ENCODE peak calls at places on chromosome 5, in six cellular contexts. V, J, Q, X, T and B are unnamed samples.

GRCh38 chr5:19104963-19105362 is 883.0 kb downstream of the CDH18 start:
- DNase-seq in V (no peak), T (no peak), J (no peak), X (no peak), Q (no peak), B (no peak)

GRCh38 chr5:126395198-126395597 is 28.0 kb upstream of the GRAMD2B start:
- DNase-seq in Q (no peak), J (no peak), T (no peak), X (no peak), V (no peak), B (no peak)

GRCh38 chr5:73766902-73767301 is 140.9 kb downstream of the ARHGEF28 start:
- DNase-seq in Q (no peak), X (no peak), V (no peak), J (no peak), T (no peak), B (no peak)

GRCh38 chr5:97400537-97400936 is 217.5 kb upstream of the RIOK2 start:
- DNase-seq in T (peak), V (no peak), J (no peak), X (no peak), Q (peak), B (peak)

GRCh38 chr5:119943148-119943547 is 313.8 kb downstream of the FAM170A start:
- DNase-seq in X (no peak), T (no peak), J (peak), Q (no peak), V (no peak), B (no peak)

GRCh38 chr5:130836729-130837660 is 328.1 kb downstream of the HINT1 start:
- DNase-seq in Q (no peak), V (no peak), J (peak), X (peak), T (no peak), B (no peak)

GRCh38 chr5:134567651-134568338 is 42.3 kb downstream of the JADE2 start:
- DNase-seq in Q (no peak), J (peak), T (no peak), X (no peak), V (no peak), B (no peak)

GRCh38 chr5:96692436-96692835 is 30.3 kb downstream of the CAST start:
- DNase-seq in Q (no peak), X (no peak), T (no peak), J (no peak), V (no peak), B (no peak)

GRCh38 chr5:179817071-179817840 is 3.4 kb upstream of the SQSTM1 start:
- DNase-seq in Q (peak), X (no peak), J (no peak), V (no peak), T (no peak), B (no peak)

GRCh38 chr5:131545856-131546255 is 89.2 kb downstream of the RAPGEF6 start:
- DNase-seq in J (no peak), T (no peak), V (no peak), X (no peak), Q (no peak), B (no peak)

GRCh38 chr5:96893342-96893741 is 17.0 kb downstream of the ERAP2 start:
- DNase-seq in J (peak), T (no peak), V (no peak), Q (no peak), X (no peak), B (no peak)

GRCh38 chr5:170630226-170630625 is 126.4 kb downstream of the KCNIP1 start:
- DNase-seq in T (no peak), V (no peak), X (no peak), Q (no peak), J (no peak), B (no peak)

GRCh38 chr5:75050415-75050814 is 1.9 kb downstream of the GCNT4 start:
- DNase-seq in J (peak), T (no peak), X (peak), Q (peak), V (peak), B (peak)

GRCh38 chr5:154642499-154643245 is 112.5 kb upstream of the LARP1 start:
- DNase-seq in V (no peak), T (no peak), X (peak), Q (no peak), J (peak), B (peak)

GRCh38 chr5:180130876-180131740 is 59.5 kb upstream of the RNF130 start:
- DNase-seq in Q (no peak), T (no peak), V (no peak), X (no peak), J (no peak), B (no peak)

GRCh38 chr5:40333459-40334241 is 346.1 kb upstream of the PTGER4 start:
- DNase-seq in X (no peak), V (no peak), Q (no peak), J (peak), T (no peak), B (no peak)

GRCh38 chr5:125409101-125409495 is 662.7 kb upstream of the ZNF608 start:
- DNase-seq in T (no peak), J (no peak), V (no peak), Q (no peak), X (no peak), B (no peak)

GRCh38 chr5:154723740-154724505 is 31.3 kb upstream of the LARP1 start:
- DNase-seq in T (no peak), J (no peak), Q (no peak), X (peak), V (no peak), B (no peak)

GRCh38 chr5:151096001-151096373 is 15.2 kb upstream of the TNIP1 start:
- DNase-seq in T (no peak), V (no peak), J (no peak), Q (no peak), X (no peak), B (no peak)

GRCh38 chr5:177025139-177025538 is 2.6 kb downstream of the ZNF346 start:
- DNase-seq in Q (no peak), T (no peak), V (no peak), X (peak), J (no peak), B (no peak)

GRCh38 chr5:172638209-172638768 is 2.8 kb upstream of the NEURL1B start:
- DNase-seq in X (no peak), V (no peak), Q (no peak), T (no peak), J (no peak), B (no peak)

GRCh38 chr5:141150215-141150992 is 547 bp downstream of the PCDHB6 start:
- DNase-seq in J (no peak), T (no peak), Q (no peak), X (no peak), V (no peak), B (no peak)

GRCh38 chr5:59746261-59746765 is 147.2 kb downstream of the PDE4D start:
- DNase-seq in X (no peak), Q (no peak), V (peak), J (peak), T (no peak), B (no peak)

GRCh38 chr5:153831976-153832375 is 206.7 kb downstream of the FAM114A2 start:
- DNase-seq in X (peak), J (peak), Q (no peak), T (no peak), V (peak), B (peak)

GRCh38 chr5:72041643-72042042 is 65.6 kb upstream of the MAP1B start:
- DNase-seq in T (no peak), V (no peak), J (no peak), X (no peak), Q (no peak), B (no peak)

GRCh38 chr5:112686675-112687074 is 51.0 kb upstream of the APC start:
- DNase-seq in X (no peak), T (no peak), Q (no peak), J (no peak), V (no peak), B (no peak)

GRCh38 chr5:39164529-39165402 is 54.6 kb downstream of the FYB1 start:
- DNase-seq in T (no peak), J (no peak), Q (no peak), V (no peak), X (peak), B (no peak)

GRCh38 chr5:130528474-130528873 is 624.2 kb downstream of the CHSY3 start:
- DNase-seq in V (no peak), T (no peak), X (no peak), Q (no peak), J (no peak), B (no peak)

GRCh38 chr5:153883829-153884228 is 154.9 kb downstream of the FAM114A2 start:
- DNase-seq in Q (no peak), T (no peak), V (no peak), X (no peak), J (no peak), B (no peak)

GRCh38 chr5:139688088-139688702 is 40.0 kb downstream of the CXXC5 start:
- DNase-seq in Q (no peak), J (no peak), X (no peak), T (no peak), V (no peak), B (no peak)

GRCh38 chr5:71974165-71974564 is 133.1 kb upstream of the MAP1B start:
- DNase-seq in V (no peak), J (no peak), X (no peak), Q (no peak), T (no peak), B (no peak)

GRCh38 chr5:126182901-126183695 is 240.1 kb upstream of the GRAMD2B start:
- DNase-seq in T (no peak), Q (no peak), V (no peak), X (no peak), J (no peak), B (no peak)

GRCh38 chr5:107516452-107517184 is 154.1 kb downstream of the EFNA5 start:
- DNase-seq in T (no peak), V (no peak), Q (no peak), X (no peak), J (no peak), B (no peak)

GRCh38 chr5:10351199-10351881 is 2.2 kb upstream of the MARCHF6 start:
- DNase-seq in X (peak), T (no peak), V (no peak), Q (no peak), J (peak), B (peak)

GRCh38 chr5:87020099-87020934 is 247.4 kb upstream of the RASA1 start:
- DNase-seq in Q (no peak), J (no peak), X (peak), T (no peak), V (peak), B (no peak)

GRCh38 chr5:56625577-56625976 is 189.8 kb upstream of the MAP3K1 start:
- DNase-seq in V (no peak), T (no peak), J (peak), Q (no peak), X (no peak), B (no peak)

GRCh38 chr5:114953559-114953958 is 216.1 kb downstream of the TRIM36 start:
- DNase-seq in V (no peak), J (no peak), T (no peak), Q (no peak), X (no peak), B (no peak)
- TF ChIP-seq JUN in V (no peak), J (no peak), T (no peak), Q (no peak), X (no peak), B (no peak)

DNA sequence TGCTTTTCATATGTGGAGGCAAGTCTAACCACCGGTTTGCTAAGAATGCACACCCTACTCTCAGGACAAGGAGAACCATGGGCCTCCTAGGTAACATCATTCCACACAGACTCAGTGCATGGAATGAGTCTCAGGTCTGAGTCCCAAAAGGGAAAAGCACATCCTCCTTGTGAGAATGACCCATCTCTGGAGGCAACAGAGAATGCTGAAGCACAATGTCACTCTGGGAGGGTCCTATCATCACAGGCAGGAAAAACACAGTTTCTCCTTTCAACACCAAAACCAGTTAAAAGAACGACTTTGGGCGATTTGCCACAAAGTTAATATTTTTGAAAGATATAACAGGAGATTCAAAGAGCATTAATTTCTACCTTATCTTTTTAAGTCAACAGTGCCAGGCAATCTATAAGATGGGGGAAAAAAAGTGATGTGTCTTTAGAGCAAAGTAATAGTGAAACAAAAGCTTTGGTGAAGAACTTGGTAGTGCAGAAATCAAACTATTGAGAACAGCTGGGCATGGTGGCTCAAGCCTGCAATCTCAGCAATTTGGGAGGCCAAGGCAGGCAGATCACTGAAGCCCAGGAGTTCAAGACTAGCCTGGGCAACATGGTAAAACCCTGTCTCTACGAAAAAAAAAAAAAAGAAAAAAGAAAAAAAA is 97.3 kb downstream of the OXCT1 start:
- DNase-seq in T (no peak), Q (no peak), J (peak), X (no peak), V (no peak), B (no peak)
- TF ChIP-seq JUN in T (no peak), Q (no peak), J (peak), X (no peak), V (no peak), B (no peak)

GRCh38 chr5:144030904-144031303 is 139.6 kb downstream of the YIPF5 start:
- DNase-seq in V (no peak), Q (no peak), T (no peak), J (no peak), X (no peak), B (no peak)
- TF ChIP-seq JUN in V (no peak), Q (no peak), T (no peak), J (no peak), X (no peak), B (no peak)

DNA sequence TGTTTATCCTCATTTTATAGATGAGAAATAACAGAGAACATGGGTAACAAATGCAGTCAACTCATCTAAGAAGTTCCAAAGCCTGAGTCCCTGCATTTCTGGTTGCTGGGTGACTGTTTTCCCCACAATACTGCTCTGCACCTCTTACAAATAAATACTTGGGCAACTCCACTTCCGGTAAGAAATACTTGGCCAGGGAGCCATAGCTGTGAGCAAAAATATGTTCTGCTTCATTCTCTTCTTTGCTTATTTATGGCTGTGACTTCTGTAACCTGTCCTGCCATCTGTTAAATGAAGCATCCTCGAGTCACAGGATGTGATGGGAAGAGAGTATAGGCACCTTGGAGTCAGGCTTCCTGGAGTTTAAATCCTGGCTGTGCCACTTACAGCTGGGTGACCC is 49.9 kb downstream of the GDNF start:
- DNase-seq in J (no peak), T (no peak), X (no peak), Q (no peak), V (no peak), B (no peak)
- TF ChIP-seq JUN in J (no peak), T (no peak), X (no peak), Q (no peak), V (no peak), B (no peak)

GRCh38 chr5:138569759-138570158 is 5.4 kb downstream of the HSPA9 start:
- DNase-seq in V (no peak), Q (no peak), T (no peak), X (no peak), J (no peak), B (no peak)
- TF ChIP-seq JUN in V (no peak), Q (no peak), T (no peak), X (no peak), J (no peak), B (no peak)

GRCh38 chr5:21774791-21775190 is 1078.4 kb downstream of the CDH12 start:
- DNase-seq in J (no peak), Q (no peak), V (no peak), X (no peak), T (no peak), B (no peak)
- TF ChIP-seq JUN in J (no peak), Q (no peak), V (no peak), X (no peak), T (no peak), B (no peak)

GRCh38 chr5:91038180-91038808 is 344.8 kb downstream of the ARRDC3 start:
- DNase-seq in X (no peak), Q (no peak), V (no peak), J (no peak), T (no peak), B (no peak)
- TF ChIP-seq JUN in X (no peak), Q (no peak), V (no peak), J (no peak), T (no peak), B (no peak)